ENCODE peak calls at places on chromosomes 13 and 19, in eight cellular contexts. One of them, this sample, is unnamed. For H3K4me1, the result is how much of the 10 kb centered on the place peaks cover.

GRCh38 chr13:101611491-101612475 is 159.3 kb downstream of the ITGBL1 start:
- DNase-seq in hepatocyte: no peak
- DNase-seq in psoas muscle: no peak
- DNase-seq in ovary: no peak
- DNase-seq in adrenal gland: no peak
- DNase-seq in gastrocnemius medialis: no peak
- DNase-seq in RWPE2: no peak
- DNase-seq in lower lobe of right lung: no peak
- DNase-seq in this sample: no peak

GRCh38 chr19:38869160-38869835 is 8.8 kb downstream of the RINL start:
- DNase-seq in hepatocyte: no peak
- DNase-seq in psoas muscle: no peak
- DNase-seq in ovary: no peak
- DNase-seq in adrenal gland: no peak
- DNase-seq in gastrocnemius medialis: no peak
- DNase-seq in RWPE2: no peak
- DNase-seq in lower lobe of right lung: no peak
- DNase-seq in this sample: peak

GRCh38 chr13:81184556-81185265 is 843.8 kb upstream of the SPRY2 start:
- DNase-seq in hepatocyte: no peak
- DNase-seq in psoas muscle: no peak
- DNase-seq in ovary: no peak
- DNase-seq in adrenal gland: no peak
- DNase-seq in gastrocnemius medialis: no peak
- DNase-seq in RWPE2: no peak
- DNase-seq in lower lobe of right lung: no peak
- DNase-seq in this sample: no peak

GRCh38 chr13:73492811-73493210 is 434.0 kb downstream of the KLF5 start:
- DNase-seq in hepatocyte: no peak
- DNase-seq in psoas muscle: no peak
- DNase-seq in ovary: no peak
- DNase-seq in adrenal gland: no peak
- DNase-seq in gastrocnemius medialis: no peak
- DNase-seq in RWPE2: no peak
- DNase-seq in lower lobe of right lung: no peak
- DNase-seq in this sample: no peak

GRCh38 chr19:49809155-49809986 is 3.7 kb downstream of the FUZ start:
- DNase-seq in hepatocyte: peak
- DNase-seq in psoas muscle: peak
- DNase-seq in ovary: no peak
- DNase-seq in adrenal gland: peak
- DNase-seq in gastrocnemius medialis: peak
- DNase-seq in RWPE2: no peak
- DNase-seq in lower lobe of right lung: peak
- DNase-seq in this sample: peak

GRCh38 chr13:78700121-78700910 is 41.4 kb upstream of the OBI1 start:
- DNase-seq in hepatocyte: no peak
- DNase-seq in psoas muscle: no peak
- DNase-seq in ovary: no peak
- DNase-seq in adrenal gland: no peak
- DNase-seq in gastrocnemius medialis: no peak
- DNase-seq in RWPE2: no peak
- DNase-seq in lower lobe of right lung: no peak
- DNase-seq in this sample: no peak

GRCh38 chr19:38545596-38545995 is 72.2 kb downstream of the MAP4K1 start:
- DNase-seq in hepatocyte: no peak
- DNase-seq in psoas muscle: no peak
- DNase-seq in ovary: no peak
- DNase-seq in adrenal gland: no peak
- DNase-seq in gastrocnemius medialis: no peak
- DNase-seq in RWPE2: no peak
- DNase-seq in lower lobe of right lung: peak
- DNase-seq in this sample: no peak

GRCh38 chr13:74464656-74465055 is 330.5 kb upstream of the KLF12 start:
- DNase-seq in hepatocyte: peak
- DNase-seq in psoas muscle: no peak
- DNase-seq in ovary: no peak
- DNase-seq in adrenal gland: no peak
- DNase-seq in gastrocnemius medialis: no peak
- DNase-seq in RWPE2: no peak
- DNase-seq in lower lobe of right lung: no peak
- DNase-seq in this sample: no peak

GRCh38 chr13:48303331-48304131 is at the start of gene RB1:
- DNase-seq in hepatocyte: peak
- DNase-seq in psoas muscle: peak
- DNase-seq in ovary: peak
- DNase-seq in adrenal gland: peak
- DNase-seq in gastrocnemius medialis: peak
- DNase-seq in RWPE2: peak
- DNase-seq in lower lobe of right lung: peak
- DNase-seq in this sample: peak

GRCh38 chr13:66809496-66809895 is 420.6 kb downstream of the PCDH9 start:
- DNase-seq in hepatocyte: no peak
- DNase-seq in psoas muscle: no peak
- DNase-seq in ovary: no peak
- DNase-seq in adrenal gland: no peak
- DNase-seq in gastrocnemius medialis: no peak
- DNase-seq in RWPE2: no peak
- DNase-seq in lower lobe of right lung: no peak
- DNase-seq in this sample: no peak

GRCh38 chr13:78022164-78022877 is 103.7 kb upstream of the EDNRB start:
- DNase-seq in hepatocyte: no peak
- DNase-seq in psoas muscle: no peak
- DNase-seq in ovary: no peak
- DNase-seq in adrenal gland: peak
- DNase-seq in gastrocnemius medialis: no peak
- DNase-seq in RWPE2: no peak
- DNase-seq in lower lobe of right lung: peak
- DNase-seq in this sample: no peak

GRCh38 chr19:18029617-18030338 is 21.8 kb downstream of the ARRDC2 start:
- DNase-seq in hepatocyte: peak
- DNase-seq in psoas muscle: peak
- DNase-seq in ovary: no peak
- DNase-seq in adrenal gland: peak
- DNase-seq in gastrocnemius medialis: peak
- DNase-seq in RWPE2: no peak
- DNase-seq in lower lobe of right lung: no peak
- DNase-seq in this sample: peak

GRCh38 chr19:33654840-33655508 is 33.2 kb downstream of the CHST8 start:
- DNase-seq in hepatocyte: no peak
- DNase-seq in psoas muscle: no peak
- DNase-seq in ovary: no peak
- DNase-seq in adrenal gland: no peak
- DNase-seq in gastrocnemius medialis: no peak
- DNase-seq in RWPE2: no peak
- DNase-seq in lower lobe of right lung: no peak
- DNase-seq in this sample: no peak

GRCh38 chr19:50341091-50341564 is 12.0 kb upstream of the KCNC3 start:
- DNase-seq in hepatocyte: no peak
- DNase-seq in psoas muscle: no peak
- DNase-seq in ovary: no peak
- DNase-seq in adrenal gland: no peak
- DNase-seq in gastrocnemius medialis: no peak
- DNase-seq in RWPE2: no peak
- DNase-seq in lower lobe of right lung: peak
- DNase-seq in this sample: no peak

GRCh38 chr19:6062274-6062673 is 48.0 kb downstream of the RFX2 start:
- DNase-seq in hepatocyte: no peak
- DNase-seq in psoas muscle: peak
- DNase-seq in ovary: no peak
- DNase-seq in adrenal gland: peak
- DNase-seq in gastrocnemius medialis: no peak
- DNase-seq in RWPE2: no peak
- DNase-seq in lower lobe of right lung: peak
- DNase-seq in this sample: no peak

GRCh38 chr13:98541211-98541610 is 35.7 kb downstream of the STK24 start:
- DNase-seq in hepatocyte: no peak
- DNase-seq in psoas muscle: no peak
- DNase-seq in ovary: no peak
- DNase-seq in adrenal gland: no peak
- DNase-seq in gastrocnemius medialis: no peak
- DNase-seq in RWPE2: no peak
- DNase-seq in lower lobe of right lung: no peak
- DNase-seq in this sample: no peak

GRCh38 chr13:74883834-74884233 is 598.1 kb downstream of the TBC1D4 start:
- DNase-seq in hepatocyte: no peak
- DNase-seq in psoas muscle: no peak
- DNase-seq in ovary: no peak
- DNase-seq in adrenal gland: no peak
- DNase-seq in gastrocnemius medialis: no peak
- DNase-seq in RWPE2: no peak
- DNase-seq in lower lobe of right lung: no peak
- DNase-seq in this sample: no peak

GRCh38 chr13:46546084-46546786 is 6.7 kb upstream of the LRCH1 start:
- DNase-seq in hepatocyte: no peak
- DNase-seq in psoas muscle: no peak
- DNase-seq in ovary: no peak
- DNase-seq in adrenal gland: no peak
- DNase-seq in gastrocnemius medialis: no peak
- DNase-seq in RWPE2: no peak
- DNase-seq in lower lobe of right lung: no peak
- DNase-seq in this sample: no peak

GRCh38 chr19:4059493-4059880 is 7.2 kb downstream of the ZBTB7A start:
- DNase-seq in hepatocyte: peak
- DNase-seq in psoas muscle: no peak
- DNase-seq in ovary: no peak
- DNase-seq in adrenal gland: no peak
- DNase-seq in gastrocnemius medialis: no peak
- DNase-seq in RWPE2: no peak
- DNase-seq in lower lobe of right lung: no peak
- DNase-seq in this sample: peak

GRCh38 chr13:100809856-100810255 is 135.3 kb upstream of the TMTC4 start:
- DNase-seq in hepatocyte: no peak
- DNase-seq in psoas muscle: no peak
- DNase-seq in ovary: no peak
- DNase-seq in adrenal gland: no peak
- DNase-seq in gastrocnemius medialis: no peak
- DNase-seq in RWPE2: no peak
- DNase-seq in lower lobe of right lung: no peak
- DNase-seq in this sample: no peak

GRCh38 chr19:18905058-18905456 is 9.1 kb upstream of the CERS1 start:
- DNase-seq in hepatocyte: peak
- DNase-seq in psoas muscle: no peak
- DNase-seq in ovary: no peak
- DNase-seq in adrenal gland: no peak
- DNase-seq in gastrocnemius medialis: no peak
- DNase-seq in RWPE2: no peak
- DNase-seq in lower lobe of right lung: no peak
- DNase-seq in this sample: no peak

GRCh38 chr19:35760711-35761349 is 2.9 kb downstream of the PROSER3 start:
- DNase-seq in hepatocyte: no peak
- DNase-seq in psoas muscle: no peak
- DNase-seq in ovary: no peak
- DNase-seq in adrenal gland: no peak
- DNase-seq in gastrocnemius medialis: no peak
- DNase-seq in RWPE2: no peak
- DNase-seq in lower lobe of right lung: no peak
- DNase-seq in this sample: no peak

GRCh38 chr13:97279913-97280312 is 57.8 kb downstream of the MBNL2 start:
- DNase-seq in hepatocyte: no peak
- DNase-seq in psoas muscle: no peak
- DNase-seq in ovary: no peak
- DNase-seq in adrenal gland: no peak
- DNase-seq in gastrocnemius medialis: no peak
- DNase-seq in RWPE2: no peak
- DNase-seq in lower lobe of right lung: no peak
- DNase-seq in this sample: no peak

GRCh38 chr19:1243768-1244692 is 2.5 kb downstream of the ATP5F1D start:
- DNase-seq in hepatocyte: peak
- DNase-seq in psoas muscle: peak
- DNase-seq in ovary: peak
- DNase-seq in adrenal gland: peak
- DNase-seq in gastrocnemius medialis: peak
- DNase-seq in RWPE2: no peak
- DNase-seq in lower lobe of right lung: peak
- DNase-seq in this sample: peak
- H3K4me1 ChIP-seq in hepatocyte: half or more
- H3K4me1 ChIP-seq in psoas muscle: half or more
- H3K4me1 ChIP-seq in ovary: under half
- H3K4me1 ChIP-seq in adrenal gland: half or more
- H3K4me1 ChIP-seq in gastrocnemius medialis: half or more
- H3K4me1 ChIP-seq in RWPE2: under half
- H3K4me1 ChIP-seq in lower lobe of right lung: half or more
- H3K4me1 ChIP-seq in this sample: under half

DNA sequence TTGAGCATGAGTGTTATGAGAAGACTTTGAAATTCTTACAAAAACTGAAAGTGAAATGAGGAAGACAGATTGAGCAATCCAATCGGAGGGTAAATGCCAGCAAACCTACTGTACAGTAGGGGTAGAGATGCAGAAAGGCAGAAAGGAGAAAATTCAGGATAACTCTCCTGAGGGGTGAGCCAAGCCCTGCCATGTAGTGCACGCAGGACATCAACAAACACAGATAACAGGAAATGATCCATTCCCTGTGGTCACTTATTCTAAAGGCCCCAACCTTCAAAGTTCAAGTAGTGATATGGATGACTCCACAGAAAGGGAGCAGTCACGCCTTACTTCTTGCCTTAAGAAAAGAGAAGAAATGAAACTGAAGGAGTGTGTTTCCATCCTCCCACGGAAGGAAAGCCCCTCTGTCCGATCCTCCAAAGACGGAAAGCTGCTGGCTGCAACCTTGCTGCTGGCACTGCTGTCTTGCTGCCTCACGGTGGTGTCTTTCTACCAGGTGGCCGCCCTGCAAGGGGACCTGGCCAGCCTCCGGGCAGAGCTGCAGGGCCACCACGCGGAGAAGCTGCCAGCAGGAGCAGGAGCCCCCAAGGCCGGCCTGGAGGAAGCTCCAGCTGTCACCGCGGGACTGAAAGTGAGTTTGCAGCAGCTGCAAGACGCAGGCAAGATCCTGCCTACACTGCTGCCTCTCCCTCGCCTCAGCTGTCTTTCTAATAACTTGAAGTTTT is at the start of gene TNFSF13B:
- DNase-seq in hepatocyte: peak
- DNase-seq in psoas muscle: peak
- DNase-seq in ovary: peak
- DNase-seq in adrenal gland: peak
- DNase-seq in gastrocnemius medialis: no peak
- DNase-seq in RWPE2: no peak
- DNase-seq in lower lobe of right lung: peak
- DNase-seq in this sample: peak
- H3K27ac ChIP-seq in hepatocyte: no peak
- H3K27ac ChIP-seq in psoas muscle: peak
- H3K27ac ChIP-seq in ovary: no peak
- H3K27ac ChIP-seq in adrenal gland: peak
- H3K27ac ChIP-seq in gastrocnemius medialis: peak
- H3K27ac ChIP-seq in RWPE2: no peak
- H3K27ac ChIP-seq in lower lobe of right lung: peak
- H3K27ac ChIP-seq in this sample: no peak

GRCh38 chr19:48754950-48755645 is at the start of gene FGF21:
- DNase-seq in hepatocyte: no peak
- DNase-seq in psoas muscle: peak
- DNase-seq in ovary: no peak
- DNase-seq in adrenal gland: no peak
- DNase-seq in gastrocnemius medialis: peak
- DNase-seq in RWPE2: no peak
- DNase-seq in lower lobe of right lung: no peak
- DNase-seq in this sample: no peak
- TF ChIP-seq CTCF in hepatocyte: no peak
- TF ChIP-seq CTCF in psoas muscle: no peak
- TF ChIP-seq CTCF in ovary: no peak
- TF ChIP-seq CTCF in adrenal gland: no peak
- TF ChIP-seq CTCF in gastrocnemius medialis: no peak
- TF ChIP-seq CTCF in RWPE2: no peak
- TF ChIP-seq CTCF in lower lobe of right lung: no peak
- TF ChIP-seq CTCF in this sample: no peak

GRCh38 chr19:41354343-41354974 is 737 bp upstream of the TGFB1 start:
- DNase-seq in hepatocyte: no peak
- DNase-seq in psoas muscle: no peak
- DNase-seq in ovary: no peak
- DNase-seq in adrenal gland: no peak
- DNase-seq in gastrocnemius medialis: no peak
- DNase-seq in RWPE2: no peak
- DNase-seq in lower lobe of right lung: no peak
- DNase-seq in this sample: no peak
- H3K4me1 ChIP-seq in hepatocyte: under half
- H3K4me1 ChIP-seq in psoas muscle: under half
- H3K4me1 ChIP-seq in ovary: under half
- H3K4me1 ChIP-seq in adrenal gland: under half
- H3K4me1 ChIP-seq in gastrocnemius medialis: under half
- H3K4me1 ChIP-seq in RWPE2: under half
- H3K4me1 ChIP-seq in lower lobe of right lung: half or more
- H3K4me1 ChIP-seq in this sample: under half